ENCODE peak calls at places on chromosome 14, in nine cellular contexts. W is amygdala; J is esophagus squamous epithelium; Y is NCI-H345; C is activated T-helper 9 cell treated with anti-CD3 and anti-CD28 coated beads, Interleukin-2, amount 50 U/mL, for 16 hours; Z is Calu3; F is M059J; H is AG04450; P is GM12864. X is an unnamed sample.
A peak's percentile ranks its signal among the peaks of the same experiment; 100 is the strongest.

GRCh38 chr14:104355949-104356737 is 217.8 kb downstream of the KIF26A start:
- DNase-seq in Z (no peak), P (no peak), F (peak; percentile 2), C (no peak), W (no peak), J (no peak), Y (no peak), H (no peak), X (peak; percentile 58)

GRCh38 chr14:68945585-68946289 is 33.4 kb downstream of the ACTN1 start:
- DNase-seq in W (no peak), C (no peak), J (no peak), F (no peak), H (no peak), Y (peak; percentile 15), P (no peak), Z (no peak), X (no peak)

GRCh38 chr14:60757617-60758016 is 23.1 kb downstream of the MNAT1 start:
- DNase-seq in C (no peak), W (no peak), H (no peak), P (no peak), Y (no peak), F (peak; percentile 67), J (no peak), Z (no peak), X (no peak)

GRCh38 chr14:89251066-89251465 is 166.0 kb downstream of the FOXN3 start:
- DNase-seq in C (no peak), P (no peak), W (no peak), J (no peak), F (peak; percentile 15), H (no peak), Z (no peak), Y (no peak), X (peak; percentile 27)

GRCh38 chr14:50667491-50668007 is 557 bp downstream of the SAV1 start:
- DNase-seq in Y (peak; percentile 33), Z (peak; percentile 54), H (no peak), P (no peak), C (peak; percentile 13), W (no peak), J (no peak), F (no peak), X (no peak)

GRCh38 chr14:52279405-52279804 is 11.9 kb downstream of the PTGDR start:
- DNase-seq in P (no peak), C (no peak), J (no peak), Z (no peak), F (peak; percentile 86), Y (no peak), W (no peak), H (no peak), X (no peak)

GRCh38 chr14:105857223-105857815 is 330.9 kb downstream of the TMEM121 start:
- DNase-seq in P (no peak), F (no peak), Y (no peak), W (no peak), H (no peak), C (no peak), J (no peak), Z (no peak), X (no peak)

GRCh38 chr14:21924479-21924878 is 250.9 kb upstream of the OR4E1 start:
- DNase-seq in J (no peak), Y (no peak), F (no peak), H (no peak), C (peak; percentile 27), P (peak; percentile 26), W (no peak), Z (no peak), X (no peak)

GRCh38 chr14:96782436-96782835 is 14.7 kb upstream of the VRK1 start:
- DNase-seq in Z (no peak), C (no peak), H (no peak), F (no peak), Y (no peak), P (no peak), W (no peak), J (no peak), X (no peak)

GRCh38 chr14:72024043-72024407 is 91.8 kb downstream of the RGS6 start:
- DNase-seq in Y (peak; percentile 49), P (peak; percentile 58), Z (peak; percentile 44), C (no peak), J (no peak), W (no peak), F (peak; percentile 15), H (no peak), X (no peak)

GRCh38 chr14:98943907-98944306 is 328.1 kb downstream of the BCL11B start:
- DNase-seq in P (no peak), Z (no peak), C (no peak), J (no peak), W (no peak), H (no peak), F (no peak), Y (no peak), X (no peak)

GRCh38 chr14:77562681-77563080 is 53.8 kb downstream of the SPTLC2 start:
- DNase-seq in J (no peak), C (no peak), P (no peak), Y (no peak), F (peak; percentile 58), Z (no peak), W (no peak), H (peak; percentile 91), X (no peak)

GRCh38 chr14:66509874-66510273 is 1.9 kb downstream of the GPHN start:
- DNase-seq in C (no peak), F (peak; percentile 3), H (no peak), Z (no peak), J (no peak), Y (no peak), P (no peak), W (no peak), X (no peak)

GRCh38 chr14:32217301-32217700 is 14.2 kb upstream of the RNU6-8 start:
- DNase-seq in C (no peak), J (no peak), H (no peak), P (no peak), Z (no peak), Y (peak; percentile 29), F (no peak), W (no peak), X (no peak)

GRCh38 chr14:74882103-74882920 is 596 bp downstream of the DLST start:
- DNase-seq in C (peak; percentile 26), Z (peak; percentile 42), W (no peak), H (no peak), J (no peak), P (no peak), F (peak; percentile 48), Y (peak; percentile 30), X (no peak)

GRCh38 chr14:65255583-65256443 is 153.5 kb upstream of the MAX start:
- DNase-seq in Y (peak; percentile 76), Z (peak; percentile 89), J (no peak), H (no peak), C (no peak), F (peak; percentile 47), P (no peak), W (no peak), X (no peak)

GRCh38 chr14:88363624-88364023 is 21.8 kb upstream of the SPATA7 start:
- DNase-seq in F (no peak), J (no peak), C (no peak), P (no peak), H (no peak), Y (no peak), Z (no peak), W (no peak), X (no peak)

GRCh38 chr14:36580856-36581831 is 1.3 kb downstream of the NKX2-8 start:
- DNase-seq in Z (peak; percentile 49), P (no peak), H (no peak), C (no peak), W (no peak), J (no peak), F (peak; percentile 12), Y (peak; percentile 29), X (no peak)

GRCh38 chr14:81331229-81332026 is 68.7 kb downstream of the STON2 start:
- DNase-seq in J (no peak), P (no peak), C (no peak), H (no peak), W (no peak), Y (no peak), F (no peak), Z (no peak), X (no peak)

X was measured in ascending aorta.